ENCODE peak calls at places on chromosome 16, in five cellular contexts. One of them, this sample, is unnamed.
A peak's percentile ranks its signal among the peaks of the same experiment; 100 is the strongest.

GRCh38 chr16:5502467-5502869 is 404.9 kb upstream of the EEF2KMT start:
- DNase-seq in nephron progenitor cell: peak; percentile 53
- DNase-seq in Caco-2: peak; percentile 34
- DNase-seq in HL-60: peak; percentile 4
- DNase-seq in omental fat pad: no peak
- DNase-seq in this sample: no peak

GRCh38 chr16:53840472-53840871 is 136.5 kb downstream of the FTO start:
- DNase-seq in nephron progenitor cell: no peak
- DNase-seq in Caco-2: no peak
- DNase-seq in HL-60: no peak
- DNase-seq in omental fat pad: no peak
- DNase-seq in this sample: no peak

GRCh38 chr16:15492091-15492740 is 57.8 kb downstream of the BMERB1 start:
- DNase-seq in nephron progenitor cell: no peak
- DNase-seq in Caco-2: no peak
- DNase-seq in HL-60: no peak
- DNase-seq in omental fat pad: no peak
- DNase-seq in this sample: no peak

GRCh38 chr16:9042533-9042932 is 48.9 kb upstream of the HAPSTR1 start:
- DNase-seq in nephron progenitor cell: no peak
- DNase-seq in Caco-2: no peak
- DNase-seq in HL-60: no peak
- DNase-seq in omental fat pad: no peak
- DNase-seq in this sample: no peak

GRCh38 chr16:30837904-30838303 is 50.9 kb upstream of the ZNF629 start:
- DNase-seq in nephron progenitor cell: no peak
- DNase-seq in Caco-2: no peak
- DNase-seq in HL-60: no peak
- DNase-seq in omental fat pad: no peak
- DNase-seq in this sample: no peak

GRCh38 chr16:11674001-11674817 is 6.0 kb downstream of the SNN start:
- DNase-seq in nephron progenitor cell: no peak
- DNase-seq in Caco-2: no peak
- DNase-seq in HL-60: no peak
- DNase-seq in omental fat pad: no peak
- DNase-seq in this sample: no peak

GRCh38 chr16:64236351-64236750 is 885.5 kb downstream of the CDH11 start:
- DNase-seq in nephron progenitor cell: no peak
- DNase-seq in Caco-2: no peak
- DNase-seq in HL-60: no peak
- DNase-seq in omental fat pad: no peak
- DNase-seq in this sample: no peak

GRCh38 chr16:74213372-74213771 is 83.2 kb upstream of the PSMD7 start:
- DNase-seq in nephron progenitor cell: no peak
- DNase-seq in Caco-2: no peak
- DNase-seq in HL-60: no peak
- DNase-seq in omental fat pad: no peak
- DNase-seq in this sample: no peak

GRCh38 chr16:77191259-77191969 is 424 bp downstream of the MON1B start:
- DNase-seq in nephron progenitor cell: peak; percentile 29
- DNase-seq in Caco-2: peak; percentile 38
- DNase-seq in HL-60: peak; percentile 46
- DNase-seq in omental fat pad: no peak
- DNase-seq in this sample: no peak

GRCh38 chr16:24119807-24120206 is 136.3 kb upstream of the CACNG3 start:
- DNase-seq in nephron progenitor cell: no peak
- DNase-seq in Caco-2: no peak
- DNase-seq in HL-60: no peak
- DNase-seq in omental fat pad: no peak
- DNase-seq in this sample: no peak

GRCh38 chr16:80231888-80232287 is 308.9 kb upstream of the DYNLRB2 start:
- DNase-seq in nephron progenitor cell: no peak
- DNase-seq in Caco-2: no peak
- DNase-seq in HL-60: no peak
- DNase-seq in omental fat pad: no peak
- DNase-seq in this sample: no peak

GRCh38 chr16:85390511-85391174 is 222.5 kb upstream of the GSE1 start:
- DNase-seq in nephron progenitor cell: peak; percentile 57
- DNase-seq in Caco-2: peak; percentile 95
- DNase-seq in HL-60: no peak
- DNase-seq in omental fat pad: peak; percentile 77
- DNase-seq in this sample: no peak

GRCh38 chr16:69406780-69407331 is 17.6 kb upstream of the CYB5B start:
- DNase-seq in nephron progenitor cell: no peak
- DNase-seq in Caco-2: peak; percentile 65
- DNase-seq in HL-60: no peak
- DNase-seq in omental fat pad: no peak
- DNase-seq in this sample: no peak

GRCh38 chr16:31706318-31706717 is 167.3 kb upstream of the ZNF267 start:
- DNase-seq in nephron progenitor cell: no peak
- DNase-seq in Caco-2: no peak
- DNase-seq in HL-60: no peak
- DNase-seq in omental fat pad: no peak
- DNase-seq in this sample: no peak

GRCh38 chr16:8931864-8932263 is 31.8 kb downstream of the USP7 start:
- DNase-seq in nephron progenitor cell: peak; percentile 80
- DNase-seq in Caco-2: peak; percentile 64
- DNase-seq in HL-60: peak; percentile 8
- DNase-seq in omental fat pad: no peak
- DNase-seq in this sample: no peak

GRCh38 chr16:85403693-85404092 is 209.4 kb upstream of the GSE1 start:
- DNase-seq in nephron progenitor cell: no peak
- DNase-seq in Caco-2: peak; percentile 2
- DNase-seq in HL-60: no peak
- DNase-seq in omental fat pad: no peak
- DNase-seq in this sample: no peak

GRCh38 chr16:11586856-11587642 is at the start of gene LITAF:
- DNase-seq in nephron progenitor cell: peak; percentile 70
- DNase-seq in Caco-2: peak; percentile 74
- DNase-seq in HL-60: peak; percentile 36
- DNase-seq in omental fat pad: peak; percentile 39
- DNase-seq in this sample: no peak

GRCh38 chr16:11129378-11129781 is 126.6 kb downstream of the SOCS1 start:
- DNase-seq in nephron progenitor cell: no peak
- DNase-seq in Caco-2: no peak
- DNase-seq in HL-60: peak; percentile 65
- DNase-seq in omental fat pad: no peak
- DNase-seq in this sample: no peak

GRCh38 chr16:29107299-29107698 is 122.4 kb downstream of the LAT start:
- DNase-seq in nephron progenitor cell: no peak
- DNase-seq in Caco-2: no peak
- DNase-seq in HL-60: no peak
- DNase-seq in omental fat pad: no peak
- DNase-seq in this sample: no peak

GRCh38 chr16:53908731-53909130 is 204.8 kb downstream of the FTO start:
- DNase-seq in nephron progenitor cell: no peak
- DNase-seq in Caco-2: no peak
- DNase-seq in HL-60: no peak
- DNase-seq in omental fat pad: no peak
- DNase-seq in this sample: no peak

GRCh38 chr16:10126686-10127085 is 55.5 kb downstream of the GRIN2A start:
- DNase-seq in nephron progenitor cell: no peak
- DNase-seq in Caco-2: no peak
- DNase-seq in HL-60: no peak
- DNase-seq in omental fat pad: no peak
- DNase-seq in this sample: no peak

GRCh38 chr16:19223235-19223847 is 55.3 kb downstream of the SYT17 start:
- DNase-seq in nephron progenitor cell: peak; percentile 66
- DNase-seq in Caco-2: peak; percentile 35
- DNase-seq in HL-60: peak; percentile 34
- DNase-seq in omental fat pad: no peak
- DNase-seq in this sample: no peak

GRCh38 chr16:53829186-53829747 is 125.3 kb downstream of the FTO start:
- DNase-seq in nephron progenitor cell: no peak
- DNase-seq in Caco-2: no peak
- DNase-seq in HL-60: no peak
- DNase-seq in omental fat pad: no peak
- DNase-seq in this sample: no peak

GRCh38 chr16:74320707-74321106 is 24.1 kb downstream of the PSMD7 start:
- DNase-seq in nephron progenitor cell: no peak
- DNase-seq in Caco-2: no peak
- DNase-seq in HL-60: no peak
- DNase-seq in omental fat pad: no peak
- DNase-seq in this sample: no peak

GRCh38 chr16:30335598-30336474 is 19.3 kb downstream of the CD2BP2 start:
- DNase-seq in nephron progenitor cell: no peak
- DNase-seq in Caco-2: peak; percentile 48
- DNase-seq in HL-60: peak; percentile 25
- DNase-seq in omental fat pad: no peak
- DNase-seq in this sample: no peak

GRCh38 chr16:21116148-21116693 is 34.4 kb downstream of the DNAH3 start:
- DNase-seq in nephron progenitor cell: no peak
- DNase-seq in Caco-2: no peak
- DNase-seq in HL-60: peak; percentile 92
- DNase-seq in omental fat pad: no peak
- DNase-seq in this sample: no peak

GRCh38 chr16:7605812-7606211 is 273.2 kb downstream of the RBFOX1 start:
- DNase-seq in nephron progenitor cell: no peak
- DNase-seq in Caco-2: no peak
- DNase-seq in HL-60: no peak
- DNase-seq in omental fat pad: no peak
- DNase-seq in this sample: no peak

GRCh38 chr16:72139908-72140307 is 32.0 kb downstream of the PMFBP1 start:
- DNase-seq in nephron progenitor cell: no peak
- DNase-seq in Caco-2: no peak
- DNase-seq in HL-60: no peak
- DNase-seq in omental fat pad: no peak
- DNase-seq in this sample: no peak

GRCh38 chr16:77971306-77972131 is 50.8 kb upstream of the CLEC3A start:
- DNase-seq in nephron progenitor cell: peak; percentile 90
- DNase-seq in Caco-2: peak; percentile 80
- DNase-seq in HL-60: peak; percentile 67
- DNase-seq in omental fat pad: peak; percentile 92
- DNase-seq in this sample: peak; percentile 83

GRCh38 chr16:86283944-86284343 is 226.4 kb upstream of the FOXF1 start:
- DNase-seq in nephron progenitor cell: no peak
- DNase-seq in Caco-2: no peak
- DNase-seq in HL-60: no peak
- DNase-seq in omental fat pad: no peak
- DNase-seq in this sample: peak; percentile 52

GRCh38 chr16:84911490-84912216 is 91.9 kb downstream of the CRISPLD2 start:
- DNase-seq in nephron progenitor cell: no peak
- DNase-seq in Caco-2: no peak
- DNase-seq in HL-60: peak; percentile 68
- DNase-seq in omental fat pad: no peak
- DNase-seq in this sample: no peak

GRCh38 chr16:81261049-81261648 is 22.7 kb downstream of the BCO1 start:
- DNase-seq in nephron progenitor cell: no peak
- DNase-seq in Caco-2: peak; percentile 35
- DNase-seq in HL-60: no peak
- DNase-seq in omental fat pad: no peak
- DNase-seq in this sample: no peak

GRCh38 chr16:14309001-14309886 is 238.1 kb downstream of the MRTFB start:
- DNase-seq in nephron progenitor cell: no peak
- DNase-seq in Caco-2: peak; percentile 39
- DNase-seq in HL-60: no peak
- DNase-seq in omental fat pad: no peak
- DNase-seq in this sample: peak; percentile 72

GRCh38 chr16:20763461-20764232 is at the start of gene ACSM3:
- DNase-seq in nephron progenitor cell: peak; percentile 29
- DNase-seq in Caco-2: peak; percentile 89
- DNase-seq in HL-60: peak; percentile 87
- DNase-seq in omental fat pad: no peak
- DNase-seq in this sample: peak; percentile 68

GRCh38 chr16:50526249-50526648 is 21.9 kb upstream of the NKD1 start:
- DNase-seq in nephron progenitor cell: no peak
- DNase-seq in Caco-2: no peak
- DNase-seq in HL-60: no peak
- DNase-seq in omental fat pad: no peak
- DNase-seq in this sample: peak; percentile 49

GRCh38 chr16:31874354-31875111 is 926 bp downstream of the ZNF267 start:
- DNase-seq in nephron progenitor cell: no peak
- DNase-seq in Caco-2: peak; percentile 46
- DNase-seq in HL-60: peak; percentile 49
- DNase-seq in omental fat pad: no peak
- DNase-seq in this sample: no peak

GRCh38 chr16:67613808-67614207 is 31.1 kb upstream of the CARMIL2 start:
- DNase-seq in nephron progenitor cell: peak; percentile 7
- DNase-seq in Caco-2: peak; percentile 44
- DNase-seq in HL-60: no peak
- DNase-seq in omental fat pad: no peak
- DNase-seq in this sample: no peak
- TF ChIP-seq CTCF in nephron progenitor cell: no peak
- TF ChIP-seq CTCF in Caco-2: no peak
- TF ChIP-seq CTCF in HL-60: no peak
- TF ChIP-seq CTCF in omental fat pad: no peak
- TF ChIP-seq CTCF in this sample: no peak

GRCh38 chr16:55663770-55664677 is 8.2 kb downstream of the SLC6A2 start:
- DNase-seq in nephron progenitor cell: no peak
- DNase-seq in Caco-2: peak; percentile 52
- DNase-seq in HL-60: peak; percentile 38
- DNase-seq in omental fat pad: no peak
- DNase-seq in this sample: no peak
- TF ChIP-seq CTCF in nephron progenitor cell: no peak
- TF ChIP-seq CTCF in Caco-2: no peak
- TF ChIP-seq CTCF in HL-60: no peak
- TF ChIP-seq CTCF in omental fat pad: no peak
- TF ChIP-seq CTCF in this sample: no peak

GRCh38 chr16:47019563-47019962 is 46.1 kb upstream of the DNAJA2 start:
- DNase-seq in nephron progenitor cell: no peak
- DNase-seq in Caco-2: no peak
- DNase-seq in HL-60: no peak
- DNase-seq in omental fat pad: no peak
- DNase-seq in this sample: no peak
- TF ChIP-seq CTCF in nephron progenitor cell: no peak
- TF ChIP-seq CTCF in Caco-2: no peak
- TF ChIP-seq CTCF in HL-60: no peak
- TF ChIP-seq CTCF in omental fat pad: no peak
- TF ChIP-seq CTCF in this sample: no peak

GRCh38 chr16:17199135-17199534 is 271.6 kb downstream of the XYLT1 start:
- DNase-seq in nephron progenitor cell: no peak
- DNase-seq in Caco-2: no peak
- DNase-seq in HL-60: no peak
- DNase-seq in omental fat pad: no peak
- DNase-seq in this sample: no peak

GRCh38 chr16:17196526-17196925 is 274.2 kb downstream of the XYLT1 start:
- DNase-seq in nephron progenitor cell: no peak
- DNase-seq in Caco-2: no peak
- DNase-seq in HL-60: no peak
- DNase-seq in omental fat pad: no peak
- DNase-seq in this sample: no peak

GRCh38 chr16:17194190-17194780 is 276.5 kb downstream of the XYLT1 start:
- DNase-seq in nephron progenitor cell: peak; percentile 76
- DNase-seq in Caco-2: peak; percentile 32
- DNase-seq in HL-60: peak; percentile 30
- DNase-seq in omental fat pad: peak; percentile 34
- DNase-seq in this sample: no peak
- TF ChIP-seq CTCF in nephron progenitor cell: peak; percentile 79
- TF ChIP-seq CTCF in Caco-2: peak; percentile 57
- TF ChIP-seq CTCF in HL-60: peak; percentile 12
- TF ChIP-seq CTCF in omental fat pad: no peak
- TF ChIP-seq CTCF in this sample: peak; percentile 82

GRCh38 chr16:59342669-59343068 is 608.6 kb upstream of the GOT2 start:
- DNase-seq in nephron progenitor cell: no peak
- DNase-seq in Caco-2: no peak
- DNase-seq in HL-60: no peak
- DNase-seq in omental fat pad: no peak
- DNase-seq in this sample: no peak

GRCh38 chr16:59339871-59340270 is 605.8 kb upstream of the GOT2 start:
- DNase-seq in nephron progenitor cell: no peak
- DNase-seq in Caco-2: no peak
- DNase-seq in HL-60: no peak
- DNase-seq in omental fat pad: no peak
- DNase-seq in this sample: no peak

GRCh38 chr16:59341368-59341767 is 607.3 kb upstream of the GOT2 start:
- DNase-seq in nephron progenitor cell: no peak
- DNase-seq in Caco-2: no peak
- DNase-seq in HL-60: no peak
- DNase-seq in omental fat pad: no peak
- DNase-seq in this sample: no peak
- TF ChIP-seq CTCF in nephron progenitor cell: no peak
- TF ChIP-seq CTCF in Caco-2: no peak
- TF ChIP-seq CTCF in HL-60: no peak
- TF ChIP-seq CTCF in omental fat pad: no peak
- TF ChIP-seq CTCF in this sample: peak; percentile 35

This sample was measured in type B pancreatic cell.